ENCODE peak calls at places on chromosomes 6 and 20, in seven cellular contexts. L is ovary, F is stomach, Y is H1, X is sigmoid colon, K is heart left ventricle, D is transverse colon. B is an unnamed sample.

GRCh38 chr20:3812975-3813599 is 7.3 kb upstream of the AP5S1 start:
- DNase-seq in L (no peak), F (no peak), Y (no peak), X (peak; percentile 60), K (no peak), D (no peak), B (no peak)

GRCh38 chr6:1334725-1335124 is 22.8 kb downstream of the FOXQ1 start:
- DNase-seq in L (no peak), F (no peak), Y (no peak), X (no peak), K (no peak), D (no peak), B (no peak)

GRCh38 chr6:43724914-43725642 is 37.5 kb upstream of the MRPS18A start:
- DNase-seq in L (peak; percentile 64), F (peak; percentile 91), Y (no peak), X (peak; percentile 88), K (peak; percentile 68), D (peak; percentile 93), B (peak; percentile 83)

GRCh38 chr6:38651121-38651784 is 11.5 kb upstream of the BTBD9 start:
- DNase-seq in L (no peak), F (no peak), Y (no peak), X (no peak), K (no peak), D (no peak), B (no peak)

GRCh38 chr6:39948156-39948850 is 14.0 kb upstream of the MOCS1 start:
- DNase-seq in L (no peak), F (no peak), Y (no peak), X (no peak), K (no peak), D (no peak), B (no peak)

GRCh38 chr20:49701313-49701731 is 12.4 kb downstream of the B4GALT5 start:
- DNase-seq in L (no peak), F (no peak), Y (no peak), X (no peak), K (no peak), D (no peak), B (no peak)

GRCh38 chr6:63649847-63650265 is 14.3 kb downstream of the PHF3 start:
- DNase-seq in L (no peak), F (no peak), Y (no peak), X (no peak), K (no peak), D (no peak), B (no peak)

GRCh38 chr20:15547109-15547508 is 1026.1 kb downstream of the KIF16B start:
- DNase-seq in L (no peak), F (no peak), Y (no peak), X (no peak), K (no peak), D (no peak), B (no peak)

GRCh38 chr20:31863296-31864085 is 6.8 kb downstream of the DUSP15 start:
- DNase-seq in L (peak; percentile 12), F (no peak), Y (no peak), X (no peak), K (no peak), D (peak; percentile 0), B (no peak)

GRCh38 chr6:161216616-161217205 is 57.1 kb downstream of the AGPAT4 start:
- DNase-seq in L (no peak), F (no peak), Y (no peak), X (no peak), K (no peak), D (no peak), B (no peak)

GRCh38 chr20:60961551-60961950 is 290.5 kb upstream of the CDH4 start:
- DNase-seq in L (no peak), F (no peak), Y (no peak), X (no peak), K (no peak), D (no peak), B (no peak)

GRCh38 chr6:144675231-144675861 is 390.2 kb downstream of the UTRN start:
- DNase-seq in L (no peak), F (no peak), Y (no peak), X (no peak), K (no peak), D (peak; percentile 69), B (no peak)

GRCh38 chr20:16052406-16052805 is 520.8 kb downstream of the KIF16B start:
- DNase-seq in L (no peak), F (no peak), Y (no peak), X (no peak), K (no peak), D (no peak), B (no peak)

GRCh38 chr20:2640260-2640659 is 12.2 kb upstream of the NOP56 start:
- DNase-seq in L (no peak), F (no peak), Y (no peak), X (no peak), K (no peak), D (no peak), B (no peak)

GRCh38 chr20:50646483-50646996 is 44.8 kb downstream of the RIPOR3 start:
- DNase-seq in L (no peak), F (no peak), Y (no peak), X (no peak), K (no peak), D (no peak), B (no peak)

GRCh38 chr20:46388945-46389344 is 17.5 kb downstream of the ELMO2 start:
- DNase-seq in L (no peak), F (no peak), Y (no peak), X (peak; percentile 74), K (no peak), D (no peak), B (no peak)

GRCh38 chr6:168105813-168106660 is 27.0 kb upstream of the FRMD1 start:
- DNase-seq in L (no peak), F (no peak), Y (no peak), X (no peak), K (no peak), D (no peak), B (no peak)

GRCh38 chr20:62628691-62629090 is 13.6 kb upstream of the SLCO4A1 start:
- DNase-seq in L (no peak), F (no peak), Y (no peak), X (no peak), K (no peak), D (no peak), B (no peak)

GRCh38 chr6:148328876-148329567 is 13.6 kb upstream of the SASH1 start:
- DNase-seq in L (no peak), F (no peak), Y (no peak), X (no peak), K (no peak), D (no peak), B (no peak)

GRCh38 chr6:74979065-74979766 is 226.6 kb downstream of the COL12A1 start:
- DNase-seq in L (no peak), F (no peak), Y (no peak), X (no peak), K (no peak), D (no peak), B (no peak)

GRCh38 chr6:25504661-25505060 is 147.4 kb upstream of the SCGN start:
- DNase-seq in L (no peak), F (no peak), Y (no peak), X (no peak), K (no peak), D (no peak), B (no peak)

GRCh38 chr20:6269163-6269873 is 146.5 kb upstream of the FERMT1 start:
- DNase-seq in L (no peak), F (no peak), Y (no peak), X (no peak), K (no peak), D (no peak), B (no peak)

GRCh38 chr6:128932061-128932460 is 49.1 kb downstream of the LAMA2 start:
- DNase-seq in L (no peak), F (no peak), Y (no peak), X (no peak), K (no peak), D (no peak), B (no peak)
- TF ChIP-seq POLR2A in L (no peak), F (no peak), Y (no peak), X (no peak), K (no peak), D (no peak), B (no peak)

GRCh38 chr6:117483004-117483644 is 650 bp downstream of the DCBLD1 start:
- DNase-seq in L (peak; percentile 48), F (peak; percentile 68), Y (peak; percentile 74), X (peak; percentile 70), K (peak; percentile 53), D (peak; percentile 67), B (peak; percentile 12)
- TF ChIP-seq POLR2A in L (no peak), F (no peak), Y (no peak), X (no peak), K (peak; percentile 6), D (peak; percentile 32), B (peak; percentile 22)

DNA sequence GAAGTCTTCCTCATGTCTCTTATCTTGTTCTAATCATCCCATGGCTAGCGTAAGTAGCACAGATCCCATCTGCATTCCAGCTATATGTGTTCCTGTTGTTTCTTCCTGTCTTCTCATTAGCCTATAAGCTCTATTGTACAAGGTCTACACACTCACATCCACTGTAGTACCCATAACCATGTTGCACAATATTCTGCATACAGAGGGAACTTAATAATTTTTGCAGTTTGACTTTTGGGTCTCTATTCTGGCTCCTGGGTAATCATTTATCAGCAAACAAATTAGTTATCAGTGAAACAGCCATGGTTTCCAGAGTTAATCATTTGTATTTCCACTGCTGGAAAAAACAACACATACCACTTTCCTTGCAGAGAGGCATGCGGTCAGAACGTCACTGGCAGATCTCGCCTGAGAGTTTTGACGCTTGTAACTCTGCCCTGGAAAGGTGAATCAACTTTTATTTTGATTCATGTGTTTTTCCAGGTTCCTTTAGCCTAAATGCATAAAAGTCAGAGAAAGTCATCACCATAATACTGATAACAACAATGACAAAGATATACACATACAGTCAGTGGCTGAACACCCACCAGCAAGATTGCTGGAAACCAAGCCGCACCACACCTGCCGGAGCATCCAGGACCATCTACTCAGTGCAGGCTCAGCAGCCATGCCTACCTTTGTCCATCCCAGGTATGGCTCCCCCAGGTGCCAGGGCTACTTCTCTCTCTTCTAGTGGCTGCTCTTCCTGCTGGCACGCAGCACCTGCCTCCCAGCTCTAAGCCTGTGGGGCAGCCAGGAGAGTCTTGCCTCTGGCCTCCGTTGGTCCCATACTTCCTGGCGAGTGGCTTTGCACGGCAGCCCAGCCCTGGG is 158.2 kb downstream of the QRSL1 start:
- DNase-seq in L (no peak), F (peak; percentile 67), Y (no peak), X (no peak), K (no peak), D (no peak), B (no peak)
- TF ChIP-seq POLR2A in L (no peak), F (no peak), Y (no peak), X (no peak), K (no peak), D (no peak), B (no peak)

DNA sequence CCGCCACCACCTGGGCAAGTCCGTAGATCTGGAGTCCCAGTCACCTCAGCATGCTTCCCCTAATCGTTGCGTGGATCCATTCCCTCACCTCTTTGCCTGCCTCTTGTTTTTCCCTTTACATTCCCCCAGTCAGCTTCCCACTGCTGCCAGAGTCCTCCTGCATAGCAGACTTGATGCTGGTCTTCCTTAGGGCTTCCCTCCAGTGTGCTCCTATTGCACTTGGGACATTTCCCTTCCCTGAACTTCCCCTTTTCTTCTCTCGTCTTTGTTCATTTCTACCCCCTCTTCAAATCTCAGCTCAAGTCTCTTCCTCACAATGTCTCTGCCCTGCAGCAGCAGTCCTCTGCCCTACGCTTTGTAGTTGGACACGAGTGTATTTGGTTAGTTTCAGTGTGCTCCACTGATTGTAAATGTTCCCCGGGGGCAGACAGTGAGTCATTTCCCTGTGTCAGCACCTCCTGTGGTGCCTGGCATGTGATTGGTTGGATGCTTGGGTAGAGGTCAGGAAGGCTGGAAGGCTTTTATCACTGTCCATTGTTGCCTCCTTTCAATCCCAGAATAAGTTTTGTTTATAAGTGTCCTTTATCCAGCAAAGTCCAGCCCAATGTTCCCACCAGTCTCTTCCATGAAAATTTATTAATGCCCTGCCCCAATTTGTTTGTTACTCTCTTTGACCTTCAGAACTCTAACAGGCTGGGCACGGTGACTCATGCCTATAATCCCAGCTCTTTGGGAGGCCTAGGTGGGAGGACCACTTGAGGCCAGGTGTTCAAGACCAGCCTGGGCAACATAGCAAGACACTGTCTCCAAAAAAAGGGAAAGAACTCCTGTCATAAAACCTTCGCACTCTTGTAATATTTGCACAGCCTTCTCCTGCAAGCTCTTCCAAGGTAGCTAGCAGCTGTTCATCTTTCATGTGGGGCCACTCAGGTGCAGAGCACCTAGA is 38.3 kb downstream of the FAM120B start:
- DNase-seq in L (no peak), F (no peak), Y (no peak), X (no peak), K (peak; percentile 30), D (no peak), B (peak; percentile 35)
- TF ChIP-seq POLR2A in L (no peak), F (no peak), Y (no peak), X (no peak), K (no peak), D (no peak), B (no peak)

B was measured in H54.